ENCODE peak calls at places on chromosomes 16 and 17, in eight cellular contexts. T is NB4, M is heart left ventricle, H is IMR-90, Y is uterus, Z is body of pancreas, C is stomach, D is testis. G is an unnamed sample.

GRCh38 chr16:70805787-70806186 is 4.8 kb upstream of the VAC14 start:
- DNase-seq in T (no peak), M (no peak), H (peak; percentile 91), Y (no peak), Z (no peak), C (no peak), D (no peak), G (no peak)

GRCh38 chr17:40516581-40517285 is 15.3 kb upstream of the TNS4 start:
- DNase-seq in T (peak; percentile 91), M (no peak), H (no peak), Y (peak; percentile 11), Z (no peak), C (no peak), D (no peak), G (no peak)

GRCh38 chr17:6812295-6812694 is 19.2 kb downstream of the TEKT1 start:
- DNase-seq in T (no peak), M (no peak), H (no peak), Y (no peak), Z (no peak), C (no peak), D (no peak), G (no peak)

GRCh38 chr16:53689636-53690035 is 14.0 kb downstream of the RPGRIP1L start:
- DNase-seq in T (no peak), M (no peak), H (peak; percentile 5), Y (no peak), Z (no peak), C (no peak), D (no peak), G (no peak)

GRCh38 chr17:60720763-60721531 is 43.3 kb downstream of the BCAS3 start:
- DNase-seq in T (peak; percentile 70), M (no peak), H (peak; percentile 81), Y (no peak), Z (peak; percentile 41), C (no peak), D (peak; percentile 64), G (peak; percentile 80)

GRCh38 chr16:84905965-84906460 is 86.2 kb downstream of the CRISPLD2 start:
- DNase-seq in T (no peak), M (no peak), H (no peak), Y (no peak), Z (no peak), C (no peak), D (no peak), G (no peak)

GRCh38 chr17:46751425-46751824 is 67.1 kb downstream of the WNT3 start:
- DNase-seq in T (no peak), M (no peak), H (no peak), Y (no peak), Z (no peak), C (no peak), D (no peak), G (no peak)

GRCh38 chr17:80738406-80738805 is 193.8 kb downstream of the RPTOR start:
- DNase-seq in T (peak; percentile 90), M (no peak), H (no peak), Y (no peak), Z (no peak), C (no peak), D (no peak), G (no peak)

GRCh38 chr16:66070140-66070887 is 296.2 kb upstream of the CDH5 start:
- DNase-seq in T (no peak), M (peak; percentile 78), H (peak; percentile 83), Y (peak; percentile 71), Z (peak; percentile 20), C (peak; percentile 41), D (peak; percentile 43), G (no peak)

GRCh38 chr17:31067699-31068184 is 27.0 kb upstream of the NF1 start:
- DNase-seq in T (peak; percentile 54), M (no peak), H (peak; percentile 88), Y (no peak), Z (no peak), C (no peak), D (no peak), G (no peak)

GRCh38 chr17:67944035-67944434 is 52.2 kb downstream of the C17orf58 start:
- DNase-seq in T (no peak), M (no peak), H (no peak), Y (no peak), Z (no peak), C (no peak), D (no peak), G (no peak)

GRCh38 chr17:67947325-67947813 is 48.9 kb downstream of the C17orf58 start:
- DNase-seq in T (no peak), M (no peak), H (no peak), Y (no peak), Z (no peak), C (no peak), D (no peak), G (no peak)

GRCh38 chr17:67942810-67943209 is 53.5 kb downstream of the C17orf58 start:
- DNase-seq in T (peak; percentile 32), M (no peak), H (peak; percentile 8), Y (no peak), Z (no peak), C (no peak), D (no peak), G (peak; percentile 37)
- TF ChIP-seq POLR2A in T (no peak), M (no peak), H (no peak), Y (no peak), Z (no peak), C (no peak), D (no peak), G (no peak)

GRCh38 chr17:21287703-21288449 is 3.4 kb downstream of the MAP2K3 start:
- DNase-seq in T (peak; percentile 99), M (peak; percentile 97), H (peak; percentile 97), Y (peak; percentile 88), Z (peak; percentile 99), C (peak; percentile 99), D (peak; percentile 88), G (peak; percentile 94)
- TF ChIP-seq POLR2A in T (peak; percentile 20), M (no peak), H (peak; percentile 93), Y (no peak), Z (peak; percentile 52), C (no peak), D (no peak), G (peak; percentile 91)

GRCh38 chr16:67657751-67658518 is 2.1 kb downstream of the ACD start:
- DNase-seq in T (no peak), M (no peak), H (no peak), Y (no peak), Z (no peak), C (no peak), D (no peak), G (no peak)

GRCh38 chr16:67661101-67661661 is 421 bp downstream of the PARD6A start:
- DNase-seq in T (peak; percentile 52), M (no peak), H (peak; percentile 52), Y (no peak), Z (peak; percentile 63), C (no peak), D (no peak), G (peak; percentile 69)

GRCh38 chr16:67660564-67661028 is at the start of gene PARD6A:
- DNase-seq in T (peak; percentile 96), M (peak; percentile 98), H (peak; percentile 96), Y (peak; percentile 94), Z (peak; percentile 92), C (peak; percentile 94), D (peak; percentile 98), G (peak; percentile 95)

GRCh38 chr16:67658849-67659674 is 998 bp downstream of the ACD start:
- DNase-seq in T (no peak), M (no peak), H (no peak), Y (no peak), Z (no peak), C (no peak), D (no peak), G (no peak)

GRCh38 chr16:67659675-67660563 is at the start of gene ACD:
- DNase-seq in T (peak; percentile 92), M (peak; percentile 95), H (peak; percentile 84), Y (peak; percentile 94), Z (peak; percentile 90), C (peak; percentile 92), D (peak; percentile 92), G (peak; percentile 92)
- TF ChIP-seq POLR2A in T (peak; percentile 88), M (no peak), H (peak; percentile 80), Y (peak; percentile 93), Z (peak; percentile 29), C (no peak), D (peak; percentile 58), G (peak; percentile 90)

DNA sequence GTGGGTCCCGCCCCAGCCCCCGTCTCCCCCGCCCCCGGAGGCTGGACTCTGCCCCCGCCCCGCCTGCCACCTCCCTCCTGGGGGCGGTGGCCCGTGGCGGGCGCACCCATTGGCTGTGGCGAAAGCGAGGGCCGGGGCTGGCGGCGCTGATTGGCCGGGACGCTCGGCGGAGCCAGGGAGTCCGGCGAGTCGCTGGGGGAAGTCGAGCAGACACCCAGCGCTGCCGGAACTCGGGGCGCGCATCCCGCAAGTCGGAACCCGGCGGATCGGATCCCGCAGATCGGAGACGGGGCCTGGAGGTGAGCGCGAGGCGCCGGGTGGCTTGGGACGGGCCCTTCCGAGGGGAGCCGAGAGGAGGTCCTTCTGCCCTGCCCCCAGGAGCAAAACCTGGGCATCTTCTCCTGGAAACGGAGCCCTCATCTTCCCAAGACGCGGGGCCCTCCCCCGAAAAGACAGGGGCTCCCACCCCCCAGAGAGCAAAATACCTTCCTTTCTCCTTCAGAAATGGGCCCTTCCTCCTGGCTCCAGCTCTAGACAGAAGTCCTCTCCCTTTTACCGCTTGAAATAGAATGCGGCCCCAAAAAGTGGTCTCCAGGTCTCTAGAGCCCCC is at the start of gene ABAT:
- DNase-seq in T (peak; percentile 81), M (peak; percentile 95), H (peak; percentile 69), Y (peak; percentile 88), Z (peak; percentile 94), C (peak; percentile 93), D (peak; percentile 91), G (peak; percentile 86)
- TF ChIP-seq POLR2A in T (no peak), M (no peak), H (no peak), Y (peak; percentile 37), Z (peak; percentile 84), C (no peak), D (no peak), G (no peak)

GRCh38 chr17:42744283-42744805 is 496 bp downstream of the EZH1 start:
- DNase-seq in T (peak; percentile 81), M (peak; percentile 91), H (peak; percentile 41), Y (no peak), Z (peak; percentile 83), C (peak; percentile 76), D (peak; percentile 82), G (peak; percentile 89)
- TF ChIP-seq POLR2A in T (no peak), M (no peak), H (no peak), Y (no peak), Z (no peak), C (no peak), D (no peak), G (no peak)

DNA sequence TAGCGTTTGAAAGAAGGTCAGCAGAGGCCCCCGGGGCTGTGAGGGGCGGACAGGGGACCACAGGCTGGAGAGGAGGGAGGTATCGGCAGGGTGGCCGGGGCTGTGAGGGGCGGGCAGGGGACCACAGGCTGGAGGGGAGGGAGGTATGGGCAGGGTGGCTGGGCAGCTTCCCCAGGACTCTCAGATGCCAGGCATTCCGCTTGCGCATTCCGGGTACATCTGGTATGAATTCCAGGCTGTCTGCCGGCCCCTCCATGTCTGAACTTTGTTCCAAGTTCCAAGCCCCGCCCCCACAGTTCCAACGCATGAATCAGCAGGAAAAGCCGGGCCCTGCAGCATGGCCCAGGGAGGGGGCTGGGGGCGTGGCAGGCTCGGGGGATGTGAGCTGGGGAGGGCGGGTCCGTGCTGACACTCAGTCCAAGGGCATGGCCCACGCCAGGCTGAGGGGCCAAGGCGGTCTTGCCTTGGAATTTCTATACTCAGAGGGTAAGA is 4.4 kb upstream of the TLCD2 start:
- DNase-seq in T (peak; percentile 54), M (peak; percentile 97), H (peak; percentile 97), Y (peak; percentile 98), Z (peak; percentile 99), C (peak; percentile 96), D (peak; percentile 98), G (peak; percentile 94)
- TF ChIP-seq POLR2A in T (no peak), M (no peak), H (peak; percentile 44), Y (peak; percentile 30), Z (no peak), C (no peak), D (no peak), G (no peak)

G was measured in erythroblast.